ENCODE peak calls at places on chromosomes 6 and 20, in nine cellular contexts. Z, N, E, V, P, H, C, W and K are unnamed samples.

GRCh38 chr6:4582506-4582905 is 193.7 kb upstream of the CDYL start:
- DNase-seq in Z (peak), N (no peak), E (peak), V (no peak), P (peak), H (peak), C (no peak), W (no peak), K (no peak)

GRCh38 chr6:7247179-7247456 is 65.9 kb downstream of the SSR1 start:
- DNase-seq in Z (no peak), N (no peak), E (no peak), V (no peak), P (no peak), H (no peak), C (no peak), W (no peak), K (no peak)

GRCh38 chr6:100460650-100461204 is 4.0 kb downstream of the SIM1 start:
- DNase-seq in Z (no peak), N (no peak), E (peak), V (peak), P (peak), H (peak), C (no peak), W (no peak), K (no peak)

GRCh38 chr6:122619309-122619708 is 9.1 kb downstream of the PKIB start:
- DNase-seq in Z (no peak), N (no peak), E (no peak), V (no peak), P (no peak), H (no peak), C (no peak), W (no peak), K (no peak)

GRCh38 chr6:29462022-29462421 is 5.1 kb downstream of the OR2H1 start:
- DNase-seq in Z (no peak), N (no peak), E (no peak), V (no peak), P (no peak), H (no peak), C (no peak), W (no peak), K (no peak)

GRCh38 chr20:53887973-53888372 is 182.4 kb downstream of the BCAS1 start:
- DNase-seq in Z (no peak), N (no peak), E (no peak), V (no peak), P (no peak), H (no peak), C (no peak), W (no peak), K (no peak)

GRCh38 chr6:160790028-160790792 is 88.2 kb downstream of the PLG start:
- DNase-seq in Z (no peak), N (no peak), E (no peak), V (peak), P (no peak), H (no peak), C (no peak), W (no peak), K (no peak)

GRCh38 chr6:23349521-23350147 is 776.4 kb upstream of the NRSN1 start:
- DNase-seq in Z (peak), N (no peak), E (peak), V (peak), P (peak), H (peak), C (no peak), W (peak), K (peak)

GRCh38 chr6:28544211-28544610 is 18.5 kb downstream of the GPX5 start:
- DNase-seq in Z (no peak), N (no peak), E (no peak), V (no peak), P (no peak), H (no peak), C (no peak), W (no peak), K (no peak)